ENCODE peak calls at places on chromosome 15, in ten cellular contexts. T is fibroblast of lung; N is activated CD4-positive, CD25-positive, alpha-beta regulatory T cell; H is dermis microvascular lymphatic vessel endothelial cell; V is AML-193; O is progenitor cell of endocrine pancreas; J is ELR; C is NCI-H1436; F is NCI-H774; X is pons. Y is an unnamed sample.

GRCh38 chr15:74621936-74622335 is 6.3 kb downstream of the CLK3 start:
- DNase-seq in T (no peak), N (no peak), H (no peak), V (no peak), O (no peak), J (no peak), C (no peak), F (no peak), X (no peak), Y (no peak)

GRCh38 chr15:29401644-29402043 is 132.0 kb upstream of the NSMCE3 start:
- DNase-seq in T (no peak), N (no peak), H (no peak), V (no peak), O (no peak), J (no peak), C (no peak), F (no peak), X (no peak), Y (no peak)

GRCh38 chr15:51619331-51620033 is 3.1 kb downstream of the DMXL2 start:
- DNase-seq in T (no peak), N (no peak), H (no peak), V (peak), O (no peak), J (no peak), C (no peak), F (no peak), X (no peak), Y (no peak)

GRCh38 chr15:40340740-40341400 is at the start of gene CCDC9B:
- DNase-seq in T (peak), N (no peak), H (peak), V (peak), O (no peak), J (peak), C (peak), F (peak), X (peak), Y (peak)

GRCh38 chr15:23994273-23994672 is 307.2 kb upstream of the NDN start:
- DNase-seq in T (no peak), N (no peak), H (no peak), V (no peak), O (no peak), J (no peak), C (no peak), F (no peak), X (no peak), Y (no peak)

GRCh38 chr15:57388199-57388863 is 12.0 kb downstream of the CGNL1 start:
- DNase-seq in T (peak), N (no peak), H (no peak), V (no peak), O (no peak), J (no peak), C (no peak), F (no peak), X (no peak), Y (no peak)

GRCh38 chr15:42456971-42457370 is 34.0 kb downstream of the ZNF106 start:
- DNase-seq in T (peak), N (no peak), H (no peak), V (no peak), O (no peak), J (peak), C (no peak), F (no peak), X (peak), Y (no peak)

GRCh38 chr15:90598053-90598577 is 68.4 kb downstream of the CRTC3 start:
- DNase-seq in T (no peak), N (no peak), H (peak), V (no peak), O (no peak), J (peak), C (no peak), F (no peak), X (peak), Y (peak)

GRCh38 chr15:63392355-63393009 is 10.8 kb upstream of the CA12 start:
- DNase-seq in T (no peak), N (no peak), H (no peak), V (no peak), O (no peak), J (no peak), C (no peak), F (no peak), X (no peak), Y (no peak)

GRCh38 chr15:64461577-64462162 is 1.3 kb downstream of the ZNF609 start:
- DNase-seq in T (peak), N (no peak), H (no peak), V (no peak), O (no peak), J (no peak), C (peak), F (peak), X (peak), Y (peak)

GRCh38 chr15:52733696-52734255 is 54.6 kb upstream of the ATOSA start:
- DNase-seq in T (no peak), N (no peak), H (no peak), V (no peak), O (no peak), J (no peak), C (no peak), F (no peak), X (no peak), Y (no peak)

GRCh38 chr15:57340673-57341259 is 35.5 kb upstream of the CGNL1 start:
- DNase-seq in T (peak), N (no peak), H (peak), V (peak), O (peak), J (peak), C (peak), F (peak), X (peak), Y (peak)

GRCh38 chr15:89494941-89495637 is 1.3 kb downstream of the RHCG start:
- DNase-seq in T (no peak), N (no peak), H (no peak), V (peak), O (no peak), J (peak), C (no peak), F (no peak), X (no peak), Y (no peak)